ENCODE peak calls at places on chromosome 13, in seven cellular contexts. O is A549, X is astrocyte of the cerebellum, M is transverse colon, R is adrenal gland, L is AG10803, A is mammary epithelial cell. F is an unnamed sample.

GRCh38 chr13:105343134-105343806 is 1192.2 kb downstream of the EFNB2 start:
- DNase-seq in A (no peak), R (no peak), L (no peak), X (peak; percentile 62), M (no peak), O (no peak), F (no peak)

GRCh38 chr13:30388401-30389283 is 33.7 kb upstream of the UBE2L5 start:
- DNase-seq in A (peak; percentile 42), X (no peak), L (peak; percentile 82), O (no peak), M (no peak), R (no peak), F (no peak)

GRCh38 chr13:45362939-45363338 is 22.0 kb upstream of the TPT1 start:
- DNase-seq in R (no peak), A (no peak), L (no peak), X (no peak), O (no peak), M (no peak), F (no peak)

GRCh38 chr13:48533986-48534600 is 1.2 kb upstream of the RCBTB2 start:
- DNase-seq in L (no peak), O (no peak), R (no peak), M (no peak), A (no peak), X (no peak), F (no peak)

GRCh38 chr13:109816979-109817275 is 30.5 kb upstream of the IRS2 start:
- DNase-seq in O (no peak), A (no peak), L (peak; percentile 67), M (no peak), R (no peak), X (peak; percentile 45), F (peak; percentile 63)

GRCh38 chr13:42612021-42612765 is 38.2 kb downstream of the TNFSF11 start:
- DNase-seq in M (no peak), R (no peak), O (no peak), X (peak; percentile 36), A (no peak), L (no peak), F (no peak)

GRCh38 chr13:26498524-26499208 is 58.8 kb upstream of the WASF3 start:
- DNase-seq in O (no peak), M (no peak), R (no peak), X (no peak), A (no peak), L (no peak), F (peak; percentile 34)

GRCh38 chr13:32019612-32020233 is 11.9 kb upstream of the FRY start:
- DNase-seq in O (peak; percentile 25), X (peak; percentile 73), L (peak; percentile 61), R (peak; percentile 72), M (peak; percentile 25), A (peak; percentile 30), F (peak; percentile 48)

GRCh38 chr13:90732049-90732448 is 615.4 kb upstream of the MIR17HG start:
- DNase-seq in M (no peak), L (no peak), R (peak; percentile 56), X (no peak), A (peak; percentile 9), O (no peak), F (no peak)

GRCh38 chr13:44191504-44192171 is 182.0 kb upstream of the SERP2 start:
- DNase-seq in L (peak; percentile 89), O (no peak), R (peak; percentile 85), M (peak; percentile 42), X (peak; percentile 59), A (peak; percentile 70), F (peak; percentile 61)

GRCh38 chr13:27264181-27264580 is 6.4 kb upstream of the RASL11A start:
- DNase-seq in X (no peak), R (peak; percentile 80), A (no peak), L (peak; percentile 83), O (no peak), M (no peak), F (peak; percentile 85)

GRCh38 chr13:27921961-27922910 is 2.4 kb downstream of the PDX1 start:
- DNase-seq in M (no peak), A (no peak), R (no peak), O (no peak), X (no peak), L (no peak), F (no peak)

DNA sequence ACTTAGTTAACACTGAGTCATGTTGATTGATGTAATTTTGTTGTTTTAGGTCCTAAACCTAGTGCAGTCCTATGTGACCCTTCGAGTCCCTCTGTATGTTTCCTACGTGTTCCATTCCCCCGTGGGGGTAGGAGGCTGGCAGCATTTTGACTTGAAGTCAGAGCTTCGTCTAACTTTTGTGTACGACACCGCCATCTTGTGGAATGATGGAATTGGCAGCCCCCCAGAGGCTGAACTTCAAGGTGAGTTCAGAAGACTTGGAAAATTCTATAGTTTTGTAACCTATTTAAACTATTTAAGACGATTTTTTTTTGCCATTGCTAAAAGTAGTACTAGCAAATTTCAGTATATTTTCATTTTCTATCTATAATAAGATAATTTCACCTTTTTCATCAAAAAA is 117.9 kb downstream of the STOML3 start:
- DNase-seq in M (peak; percentile 11), R (peak; percentile 58), O (peak; percentile 9), X (peak; percentile 39), L (peak; percentile 21), A (peak; percentile 28), F (no peak)
- TF ChIP-seq CTCF in M (no peak), R (no peak), O (peak; percentile 37), X (peak; percentile 76), L (peak; percentile 47), A (peak; percentile 79), F (peak; percentile 69)

GRCh38 chr13:21846605-21847004 is 175.7 kb downstream of the FGF9 start:
- DNase-seq in X (no peak), R (no peak), L (no peak), O (no peak), M (no peak), A (no peak), F (no peak)

GRCh38 chr13:21853779-21854178 is 182.9 kb downstream of the FGF9 start:
- DNase-seq in R (no peak), M (no peak), A (no peak), L (no peak), O (no peak), X (no peak), F (no peak)

GRCh38 chr13:21850013-21851006 is 179.4 kb downstream of the FGF9 start:
- DNase-seq in L (peak; percentile 7), R (no peak), X (no peak), M (no peak), A (no peak), O (no peak), F (no peak)

GRCh38 chr13:21852043-21852442 is 181.2 kb downstream of the FGF9 start:
- DNase-seq in A (peak; percentile 3), X (no peak), L (peak; percentile 12), M (no peak), R (no peak), O (no peak), F (no peak)

DNA sequence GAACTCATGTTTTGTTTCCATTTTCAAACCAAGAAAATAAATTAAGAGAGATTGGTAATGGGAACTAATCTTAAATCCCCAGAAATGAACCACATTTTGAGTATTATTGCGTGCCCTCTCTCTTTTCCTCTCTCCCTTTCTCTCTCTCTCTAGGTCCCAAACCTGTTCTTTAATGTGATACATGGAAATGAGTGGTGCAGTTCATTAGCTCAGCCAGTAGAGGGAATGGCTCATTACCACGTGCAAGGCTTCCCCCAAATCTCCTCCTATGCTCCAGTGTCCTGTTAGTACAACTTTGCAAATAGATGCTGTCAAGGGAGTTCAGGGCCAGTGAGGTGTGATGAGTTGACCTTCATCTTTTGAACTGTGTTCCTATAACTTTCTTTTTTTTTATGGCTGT is 178.4 kb downstream of the FGF9 start:
- DNase-seq in L (peak; percentile 24), M (no peak), A (peak; percentile 11), O (no peak), X (no peak), R (no peak), F (no peak)
- TF ChIP-seq CTCF in L (peak; percentile 53), M (peak; percentile 77), A (peak; percentile 28), O (no peak), X (no peak), R (peak; percentile 62), F (peak; percentile 39)

GRCh38 chr13:111474136-111475002 is 153.9 kb downstream of the TEX29 start:
- DNase-seq in L (peak; percentile 47), O (peak; percentile 58), M (no peak), A (peak; percentile 19), R (peak; percentile 48), X (peak; percentile 20), F (peak; percentile 53)
- TF ChIP-seq CTCF in L (peak; percentile 68), O (peak; percentile 47), M (peak; percentile 48), A (peak; percentile 47), R (peak; percentile 67), X (peak; percentile 52), F (peak; percentile 79)

GRCh38 chr13:49681837-49682236 is 9.4 kb downstream of the EBPL start:
- DNase-seq in X (no peak), L (peak; percentile 53), A (peak; percentile 63), O (no peak), R (no peak), M (no peak), F (peak; percentile 39)

GRCh38 chr13:49683489-49683888 is 7.8 kb downstream of the EBPL start:
- DNase-seq in X (no peak), O (no peak), A (no peak), L (no peak), R (no peak), M (no peak), F (no peak)

GRCh38 chr13:49678172-49678914 is 12.9 kb downstream of the EBPL start:
- DNase-seq in R (no peak), L (no peak), A (no peak), M (no peak), O (no peak), X (no peak), F (no peak)

GRCh38 chr13:49676581-49677298 is 14.5 kb downstream of the EBPL start:
- DNase-seq in A (no peak), M (no peak), R (no peak), L (no peak), O (no peak), X (no peak), F (no peak)

GRCh38 chr13:49679244-49679643 is 12.0 kb downstream of the EBPL start:
- DNase-seq in A (no peak), L (no peak), O (no peak), X (no peak), M (no peak), R (no peak), F (no peak)
- TF ChIP-seq CTCF in A (peak; percentile 47), L (peak; percentile 26), O (peak; percentile 10), X (peak; percentile 38), M (no peak), R (no peak), F (no peak)

F was measured in HFFc6.